ENCODE peak calls at places on chromosomes 16 and 17, in five cellular contexts. One of them, this sample, is unnamed.
A peak's percentile ranks its signal among the peaks of the same experiment; 100 is the strongest.

GRCh38 chr16:19295393-19295792 is 9.9 kb downstream of the CLEC19A start:
- DNase-seq in tibial nerve: no peak
- DNase-seq in colonic mucosa: no peak
- DNase-seq in uterus: no peak
- DNase-seq in stomach: no peak
- DNase-seq in this sample: no peak

GRCh38 chr17:56902350-56902749 is 11.5 kb downstream of the TRIM25 start:
- DNase-seq in uterus: no peak
- DNase-seq in tibial nerve: no peak
- DNase-seq in colonic mucosa: no peak
- DNase-seq in stomach: no peak
- DNase-seq in this sample: no peak

GRCh38 chr17:28788100-28788499 is 44.3 kb downstream of the TRAF4 start:
- DNase-seq in stomach: no peak
- DNase-seq in uterus: no peak
- DNase-seq in tibial nerve: no peak
- DNase-seq in colonic mucosa: no peak
- DNase-seq in this sample: no peak

GRCh38 chr16:25093208-25094061 is 18.1 kb upstream of the LCMT1 start:
- DNase-seq in uterus: no peak
- DNase-seq in tibial nerve: no peak
- DNase-seq in stomach: no peak
- DNase-seq in colonic mucosa: no peak
- DNase-seq in this sample: no peak

GRCh38 chr17:44210342-44211192 is 8.9 kb downstream of the UBTF start:
- DNase-seq in colonic mucosa: peak; percentile 87
- DNase-seq in uterus: peak; percentile 89
- DNase-seq in tibial nerve: peak; percentile 82
- DNase-seq in stomach: peak; percentile 92
- DNase-seq in this sample: peak; percentile 82

GRCh38 chr16:48361012-48361411 is 24.2 kb downstream of the SIAH1 start:
- DNase-seq in uterus: no peak
- DNase-seq in tibial nerve: no peak
- DNase-seq in stomach: no peak
- DNase-seq in colonic mucosa: no peak
- DNase-seq in this sample: no peak

GRCh38 chr17:77196251-77196650 is 55.5 kb downstream of the SEC14L1 start:
- DNase-seq in colonic mucosa: no peak
- DNase-seq in tibial nerve: no peak
- DNase-seq in uterus: no peak
- DNase-seq in stomach: no peak
- DNase-seq in this sample: no peak

GRCh38 chr16:46757339-46758050 is 9.4 kb upstream of the MYLK3 start:
- DNase-seq in tibial nerve: no peak
- DNase-seq in colonic mucosa: no peak
- DNase-seq in uterus: no peak
- DNase-seq in stomach: peak; percentile 32
- DNase-seq in this sample: no peak

GRCh38 chr17:80802626-80803450 is 188.8 kb upstream of the CHMP6 start:
- DNase-seq in colonic mucosa: no peak
- DNase-seq in uterus: no peak
- DNase-seq in stomach: no peak
- DNase-seq in tibial nerve: no peak
- DNase-seq in this sample: no peak

GRCh38 chr17:72613411-72614292 is 478.8 kb downstream of the SLC39A11 start:
- DNase-seq in stomach: no peak
- DNase-seq in tibial nerve: no peak
- DNase-seq in colonic mucosa: no peak
- DNase-seq in uterus: no peak
- DNase-seq in this sample: peak; percentile 14

GRCh38 chr17:37506678-37507077 is 17.0 kb downstream of the DUSP14 start:
- DNase-seq in uterus: no peak
- DNase-seq in stomach: no peak
- DNase-seq in tibial nerve: no peak
- DNase-seq in colonic mucosa: no peak
- DNase-seq in this sample: no peak

GRCh38 chr17:19708431-19709175 is 7.8 kb downstream of the SLC47A2 start:
- DNase-seq in stomach: no peak
- DNase-seq in uterus: no peak
- DNase-seq in colonic mucosa: no peak
- DNase-seq in tibial nerve: no peak
- DNase-seq in this sample: no peak

GRCh38 chr16:23182206-23182674 is 305 bp upstream of the SCNN1G start:
- DNase-seq in tibial nerve: no peak
- DNase-seq in stomach: peak; percentile 93
- DNase-seq in colonic mucosa: peak; percentile 90
- DNase-seq in uterus: peak; percentile 52
- DNase-seq in this sample: peak; percentile 82

GRCh38 chr17:81092518-81093095 is 57.7 kb downstream of the BAIAP2 start:
- DNase-seq in tibial nerve: no peak
- DNase-seq in uterus: no peak
- DNase-seq in colonic mucosa: no peak
- DNase-seq in stomach: peak; percentile 47
- DNase-seq in this sample: no peak

GRCh38 chr17:71502443-71502842 is 618.4 kb upstream of the SOX9 start:
- DNase-seq in uterus: no peak
- DNase-seq in tibial nerve: no peak
- DNase-seq in colonic mucosa: no peak
- DNase-seq in stomach: no peak
- DNase-seq in this sample: no peak

GRCh38 chr17:2042355-2042929 is 620 bp downstream of the OVCA2 start:
- DNase-seq in colonic mucosa: no peak
- DNase-seq in uterus: peak; percentile 24
- DNase-seq in tibial nerve: no peak
- DNase-seq in stomach: no peak
- DNase-seq in this sample: no peak

GRCh38 chr17:82121660-82122629 is 23.9 kb upstream of the FASN start:
- DNase-seq in stomach: no peak
- DNase-seq in uterus: no peak
- DNase-seq in tibial nerve: no peak
- DNase-seq in colonic mucosa: no peak
- DNase-seq in this sample: no peak

GRCh38 chr17:8894673-8895578 is 27.5 kb upstream of the PIK3R6 start:
- DNase-seq in stomach: peak; percentile 70
- DNase-seq in tibial nerve: peak; percentile 36
- DNase-seq in uterus: no peak
- DNase-seq in colonic mucosa: peak; percentile 59
- DNase-seq in this sample: peak; percentile 60

GRCh38 chr16:57690782-57691471 is 3.7 kb upstream of the DRC7 start:
- DNase-seq in stomach: no peak
- DNase-seq in uterus: no peak
- DNase-seq in colonic mucosa: no peak
- DNase-seq in tibial nerve: no peak
- DNase-seq in this sample: no peak

GRCh38 chr16:58346831-58347371 is 45.4 kb upstream of the GINS3 start:
- DNase-seq in colonic mucosa: no peak
- DNase-seq in stomach: no peak
- DNase-seq in tibial nerve: no peak
- DNase-seq in uterus: no peak
- DNase-seq in this sample: no peak

GRCh38 chr17:37045271-37045946 is 96.7 kb downstream of the AATF start:
- DNase-seq in uterus: no peak
- DNase-seq in tibial nerve: no peak
- DNase-seq in stomach: no peak
- DNase-seq in colonic mucosa: no peak
- DNase-seq in this sample: no peak

GRCh38 chr17:74800531-74800930 is 24.4 kb upstream of the NAT9 start:
- DNase-seq in tibial nerve: no peak
- DNase-seq in uterus: no peak
- DNase-seq in colonic mucosa: no peak
- DNase-seq in stomach: no peak
- DNase-seq in this sample: no peak

GRCh38 chr16:70482624-70483023 is 28.2 kb downstream of the FCSK start:
- DNase-seq in uterus: no peak
- DNase-seq in colonic mucosa: no peak
- DNase-seq in tibial nerve: no peak
- DNase-seq in stomach: no peak
- DNase-seq in this sample: no peak

GRCh38 chr16:66292241-66292935 is 74.1 kb upstream of the CDH5 start:
- DNase-seq in colonic mucosa: no peak
- DNase-seq in uterus: no peak
- DNase-seq in tibial nerve: no peak
- DNase-seq in stomach: no peak
- DNase-seq in this sample: no peak

GRCh38 chr16:19674485-19674884 is 43.5 kb downstream of the KNOP1 start:
- DNase-seq in tibial nerve: no peak
- DNase-seq in colonic mucosa: no peak
- DNase-seq in uterus: no peak
- DNase-seq in stomach: no peak
- DNase-seq in this sample: no peak

GRCh38 chr17:74252272-74252671 is 21.8 kb upstream of the DNAI2 start:
- DNase-seq in colonic mucosa: no peak
- DNase-seq in uterus: no peak
- DNase-seq in stomach: no peak
- DNase-seq in tibial nerve: no peak
- DNase-seq in this sample: no peak

GRCh38 chr16:50836121-50836541 is 94.2 kb downstream of the CYLD start:
- DNase-seq in tibial nerve: no peak
- DNase-seq in stomach: no peak
- DNase-seq in uterus: no peak
- DNase-seq in colonic mucosa: no peak
- DNase-seq in this sample: no peak

GRCh38 chr16:57604177-57604576 is 24.3 kb upstream of the ADGRG1 start:
- DNase-seq in tibial nerve: no peak
- DNase-seq in stomach: no peak
- DNase-seq in uterus: no peak
- DNase-seq in colonic mucosa: no peak
- DNase-seq in this sample: no peak

GRCh38 chr16:9516444-9516843 is 425.0 kb downstream of the HAPSTR1 start:
- DNase-seq in uterus: no peak
- DNase-seq in colonic mucosa: no peak
- DNase-seq in tibial nerve: no peak
- DNase-seq in stomach: no peak
- DNase-seq in this sample: no peak

GRCh38 chr17:2070241-2071023 is 15.5 kb downstream of the HIC1 start:
- DNase-seq in uterus: no peak
- DNase-seq in tibial nerve: no peak
- DNase-seq in colonic mucosa: no peak
- DNase-seq in stomach: no peak
- DNase-seq in this sample: no peak

GRCh38 chr16:5678371-5678770 is 580.8 kb upstream of the EEF2KMT start:
- DNase-seq in tibial nerve: no peak
- DNase-seq in uterus: no peak
- DNase-seq in stomach: no peak
- DNase-seq in colonic mucosa: no peak
- DNase-seq in this sample: no peak

GRCh38 chr17:74467221-74467951 is 952 bp downstream of the CD300A start:
- DNase-seq in uterus: no peak
- DNase-seq in tibial nerve: no peak
- DNase-seq in stomach: peak; percentile 27
- DNase-seq in colonic mucosa: no peak
- DNase-seq in this sample: no peak

GRCh38 chr17:58383892-58384462 is 32.0 kb upstream of the SUPT4H1 start:
- DNase-seq in colonic mucosa: no peak
- DNase-seq in tibial nerve: no peak
- DNase-seq in stomach: no peak
- DNase-seq in uterus: no peak
- DNase-seq in this sample: peak; percentile 77

GRCh38 chr17:63436523-63437110 is 9.5 kb downstream of the CYB561 start:
- DNase-seq in uterus: no peak
- DNase-seq in tibial nerve: no peak
- DNase-seq in stomach: peak; percentile 63
- DNase-seq in colonic mucosa: no peak
- DNase-seq in this sample: no peak

GRCh38 chr16:600781-601180 is 10.9 kb downstream of the RAB40C start:
- DNase-seq in colonic mucosa: no peak
- DNase-seq in uterus: no peak
- DNase-seq in stomach: no peak
- DNase-seq in tibial nerve: no peak
- DNase-seq in this sample: peak; percentile 29

GRCh38 chr17:78291944-78292910 is 60.8 kb downstream of the TMEM235 start:
- DNase-seq in stomach: no peak
- DNase-seq in colonic mucosa: no peak
- DNase-seq in tibial nerve: no peak
- DNase-seq in uterus: no peak
- DNase-seq in this sample: no peak
- H3K27ac ChIP-seq in stomach: no peak overlapping the region
- H3K27ac ChIP-seq in colonic mucosa: no peak overlapping the region
- H3K27ac ChIP-seq in tibial nerve: no peak overlapping the region
- H3K27ac ChIP-seq in uterus: no peak overlapping the region
- H3K27ac ChIP-seq in this sample: no peak overlapping the region

DNA sequence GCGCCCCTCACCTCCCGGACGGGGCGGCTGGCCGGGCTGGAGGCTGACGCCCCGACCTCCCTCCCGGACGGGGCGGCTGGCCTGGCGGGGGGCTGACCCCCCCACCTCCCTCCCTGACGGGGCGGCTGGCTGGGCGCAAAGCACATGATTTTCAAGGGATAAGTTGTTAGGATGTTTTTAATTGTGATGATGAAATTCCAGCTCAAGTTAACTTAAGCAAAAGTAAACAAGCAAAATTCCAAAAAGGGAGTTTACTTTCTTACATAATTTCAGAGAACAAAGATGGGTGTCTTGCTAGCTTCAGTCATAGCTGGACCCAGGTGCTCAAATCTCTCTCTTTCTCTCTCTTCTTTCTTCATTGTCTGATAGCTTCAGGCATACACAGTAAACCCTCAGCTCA is 33.6 kb upstream of the MED9 start:
- DNase-seq in colonic mucosa: no peak
- DNase-seq in stomach: no peak
- DNase-seq in uterus: no peak
- DNase-seq in tibial nerve: no peak
- DNase-seq in this sample: no peak
- H3K27ac ChIP-seq in colonic mucosa: no peak overlapping the region
- H3K27ac ChIP-seq in stomach: no peak overlapping the region
- H3K27ac ChIP-seq in uterus: no peak overlapping the region
- H3K27ac ChIP-seq in tibial nerve: no peak overlapping the region
- H3K27ac ChIP-seq in this sample: no peak overlapping the region

DNA sequence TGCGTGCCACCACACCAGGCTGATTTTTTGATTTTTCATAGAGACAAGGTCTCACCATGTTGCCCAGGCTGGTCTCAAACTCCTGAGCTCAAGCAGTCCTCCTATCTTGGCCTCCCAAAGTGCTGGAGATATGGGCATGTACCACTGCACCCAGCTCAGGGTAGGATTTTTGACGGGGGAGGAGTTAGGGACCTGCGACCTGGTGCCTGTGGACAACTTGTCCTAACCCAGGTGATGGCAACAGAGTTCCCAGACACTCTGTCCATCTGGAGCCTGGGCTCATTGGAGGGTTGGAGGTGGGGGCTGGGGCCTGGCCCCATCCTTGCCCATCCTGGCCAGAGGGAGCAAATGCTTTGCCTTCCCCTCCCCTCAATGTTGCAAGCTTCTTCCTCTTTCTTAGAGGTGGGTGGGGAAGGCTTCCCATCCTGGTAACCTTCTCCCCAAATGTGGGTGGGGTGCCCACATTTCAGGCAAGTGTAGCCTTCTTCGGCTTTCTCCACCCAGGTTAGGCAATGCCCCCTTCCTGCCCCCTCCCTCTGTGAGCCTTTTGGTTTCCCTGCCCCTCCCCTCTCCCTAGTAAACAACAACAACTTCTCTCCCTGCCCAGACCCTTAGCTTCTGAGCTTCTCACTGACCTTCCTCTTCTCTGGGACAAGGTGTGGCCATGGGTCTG is 24.9 kb downstream of the RARA start:
- DNase-seq in colonic mucosa: no peak
- DNase-seq in stomach: no peak
- DNase-seq in tibial nerve: no peak
- DNase-seq in uterus: no peak
- DNase-seq in this sample: no peak
- H3K27ac ChIP-seq in colonic mucosa: no peak overlapping the region
- H3K27ac ChIP-seq in stomach: peak overlapping the region; percentile 84
- H3K27ac ChIP-seq in tibial nerve: peak overlapping the region; percentile 89
- H3K27ac ChIP-seq in uterus: peak overlapping the region; percentile 83
- H3K27ac ChIP-seq in this sample: peak overlapping the region; percentile 16

GRCh38 chr17:32519769-32520701 is 33.2 kb downstream of the CDK5R1 start:
- DNase-seq in stomach: peak; percentile 30
- DNase-seq in uterus: no peak
- DNase-seq in colonic mucosa: peak; percentile 26
- DNase-seq in tibial nerve: no peak
- DNase-seq in this sample: peak; percentile 58
- H3K27ac ChIP-seq in stomach: peak overlapping the region; percentile 4
- H3K27ac ChIP-seq in uterus: peak overlapping the region; percentile 11
- H3K27ac ChIP-seq in colonic mucosa: no peak overlapping the region
- H3K27ac ChIP-seq in tibial nerve: no peak overlapping the region
- H3K27ac ChIP-seq in this sample: no peak overlapping the region